ENCODE peak calls at places on chromosomes 4 and X, in eight cellular contexts. L, P, F, S, O, M, E and X are unnamed samples.
A peak's percentile ranks its signal among the peaks of the same experiment; 100 is the strongest.

GRCh38 chr4:159141193-159141592 is 38.3 kb downstream of the RAPGEF2 start:
- DNase-seq in L (peak; percentile 43), P (no peak), F (no peak), S (no peak), O (peak; percentile 2), M (no peak), E (no peak), X (no peak)

GRCh38 chr4:35986537-35986936 is 257.8 kb downstream of the ARAP2 start:
- DNase-seq in L (no peak), P (no peak), F (no peak), S (no peak), O (no peak), M (no peak), E (no peak), X (no peak)

GRCh38 chr4:38821739-38822138 is 17.1 kb upstream of the TLR1 start:
- DNase-seq in L (peak; percentile 14), P (no peak), F (no peak), S (no peak), O (no peak), M (no peak), E (no peak), X (no peak)

GRCh38 chrX:8405631-8406030 is 59.0 kb upstream of the VCX3B start:
- DNase-seq in L (no peak), P (no peak), F (no peak), S (no peak), O (no peak), M (no peak), E (no peak), X (no peak)

GRCh38 chrX:47247206-47247998 is 14.6 kb downstream of the USP11 start:
- DNase-seq in L (peak; percentile 33), P (no peak), F (peak; percentile 8), S (no peak), O (no peak), M (no peak), E (no peak), X (peak; percentile 53)

GRCh38 chr4:124899997-124900396 is 187.5 kb upstream of the ANKRD50 start:
- DNase-seq in L (no peak), P (no peak), F (peak; percentile 6), S (no peak), O (no peak), M (no peak), E (no peak), X (no peak)

GRCh38 chrX:153299855-153300254 is 21.7 kb downstream of the PNMA6F start:
- DNase-seq in L (no peak), P (no peak), F (no peak), S (no peak), O (no peak), M (no peak), E (no peak), X (no peak)

GRCh38 chr4:165152527-165152926 is 39.9 kb upstream of the TMEM192 start:
- DNase-seq in L (peak; percentile 11), P (no peak), F (no peak), S (no peak), O (peak; percentile 85), M (no peak), E (no peak), X (peak; percentile 27)

GRCh38 chr4:7389101-7389701 is 45.5 kb downstream of the PSAPL1 start:
- DNase-seq in L (no peak), P (no peak), F (peak; percentile 5), S (no peak), O (no peak), M (no peak), E (no peak), X (no peak)

GRCh38 chr4:154739111-154739510 is 4.7 kb upstream of the LRAT start:
- DNase-seq in L (no peak), P (no peak), F (no peak), S (no peak), O (no peak), M (no peak), E (no peak), X (no peak)

GRCh38 chr4:87416965-87417364 is 5.4 kb upstream of the NUDT9 start:
- DNase-seq in L (no peak), P (no peak), F (no peak), S (no peak), O (no peak), M (no peak), E (no peak), X (no peak)

GRCh38 chr4:98232202-98232601 is 29.0 kb upstream of the RAP1GDS1 start:
- DNase-seq in L (peak; percentile 39), P (no peak), F (no peak), S (no peak), O (peak; percentile 5), M (no peak), E (no peak), X (no peak)

GRCh38 chr4:84482564-84483563 is 16.2 kb downstream of the NKX6-1 start:
- DNase-seq in L (peak; percentile 52), P (no peak), F (peak; percentile 44), S (no peak), O (peak; percentile 12), M (no peak), E (no peak), X (no peak)

GRCh38 chr4:53721276-53721675 is 130.0 kb upstream of the LNX1 start:
- DNase-seq in L (no peak), P (no peak), F (no peak), S (no peak), O (no peak), M (no peak), E (no peak), X (no peak)

GRCh38 chr4:101967697-101968346 is 177.3 kb downstream of the BANK1 start:
- DNase-seq in L (no peak), P (no peak), F (no peak), S (no peak), O (peak; percentile 26), M (no peak), E (no peak), X (no peak)

GRCh38 chr4:127624176-127624575 is 8.6 kb upstream of the INTU start:
- DNase-seq in L (no peak), P (no peak), F (no peak), S (no peak), O (no peak), M (no peak), E (no peak), X (no peak)

GRCh38 chr4:124867551-124867950 is 155.0 kb upstream of the ANKRD50 start:
- DNase-seq in L (peak; percentile 21), P (no peak), F (no peak), S (no peak), O (no peak), M (no peak), E (no peak), X (no peak)

GRCh38 chrX:71615954-71616353 is 2.4 kb downstream of the CXCR3 start:
- DNase-seq in L (no peak), P (no peak), F (no peak), S (no peak), O (no peak), M (no peak), E (no peak), X (no peak)

GRCh38 chrX:19774905-19775304 is 112.5 kb downstream of the SH3KBP1 start:
- DNase-seq in L (no peak), P (no peak), F (no peak), S (no peak), O (no peak), M (no peak), E (no peak), X (no peak)

GRCh38 chr4:139655116-139655515 is 10.5 kb upstream of the MGST2 start:
- DNase-seq in L (peak; percentile 77), P (no peak), F (peak; percentile 32), S (peak; percentile 61), O (peak; percentile 83), M (no peak), E (no peak), X (no peak)

GRCh38 chr4:48906283-48907173 is at the start of gene OCIAD2:
- DNase-seq in L (peak; percentile 39), P (peak; percentile 55), F (peak; percentile 89), S (peak; percentile 45), O (peak; percentile 26), M (peak; percentile 78), E (peak; percentile 39), X (peak; percentile 91)

GRCh38 chrX:16836371-16836770 is 33.8 kb downstream of the RBBP7 start:
- DNase-seq in L (no peak), P (no peak), F (peak; percentile 47), S (peak; percentile 34), O (peak; percentile 38), M (peak; percentile 86), E (no peak), X (no peak)
- TF ChIP-seq CTCF in L (peak; percentile 39), P (peak; percentile 45), F (peak; percentile 43), S (peak; percentile 31), O (peak; percentile 26), M (peak; percentile 45), E (peak; percentile 24), X (no peak)

GRCh38 chr4:81688085-81688484 is 216.4 kb upstream of the RASGEF1B start:
- DNase-seq in L (peak; percentile 48), P (no peak), F (no peak), S (peak; percentile 5), O (peak; percentile 41), M (no peak), E (no peak), X (no peak)
- TF ChIP-seq CTCF in L (peak; percentile 59), P (peak; percentile 6), F (no peak), S (peak; percentile 10), O (no peak), M (no peak), E (no peak), X (no peak)

DNA sequence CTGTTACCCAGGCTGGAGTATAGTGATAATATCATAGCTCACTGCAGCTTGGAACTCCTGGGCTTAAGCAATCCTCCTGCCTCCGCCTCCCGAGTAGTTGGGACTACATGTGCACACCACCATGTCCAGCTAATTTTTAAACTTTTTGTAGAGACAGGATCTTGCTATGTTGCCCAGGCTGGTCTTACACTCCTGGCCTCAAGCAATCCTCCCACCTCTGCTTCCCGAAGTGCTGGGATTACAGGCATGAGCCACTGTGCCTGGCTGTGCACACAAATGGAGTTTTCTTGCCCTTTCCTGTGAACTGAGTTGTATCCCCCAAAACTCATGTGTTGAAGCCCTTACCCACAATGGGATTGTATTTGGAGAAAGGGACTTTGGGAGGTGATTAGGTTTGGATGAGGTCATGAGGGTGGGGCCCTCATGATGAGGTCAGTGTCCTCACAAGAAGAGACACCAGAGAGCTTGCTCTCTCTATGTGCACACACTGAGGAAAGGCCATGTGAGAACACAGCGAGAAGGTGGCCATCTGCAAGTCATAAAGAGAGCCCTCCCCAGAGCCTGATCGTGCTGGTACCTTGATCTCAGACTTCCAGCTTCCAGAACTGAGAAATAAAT is 40.1 kb downstream of the DDX3X start:
- DNase-seq in L (no peak), P (no peak), F (no peak), S (no peak), O (no peak), M (no peak), E (no peak), X (no peak)
- TF ChIP-seq CTCF in L (no peak), P (no peak), F (no peak), S (no peak), O (no peak), M (no peak), E (no peak), X (no peak)

GRCh38 chr4:172232966-172233365 is 419.8 kb downstream of the GALNTL6 start:
- DNase-seq in L (peak; percentile 12), P (peak; percentile 29), F (no peak), S (peak; percentile 5), O (no peak), M (no peak), E (no peak), X (no peak)
- TF ChIP-seq CTCF in L (peak; percentile 39), P (peak; percentile 49), F (no peak), S (no peak), O (no peak), M (no peak), E (no peak), X (no peak)